ENCODE peak calls at places on chromosomes 16 and 17, in four cellular contexts. C, G, N and T are unnamed samples. For H3K36me3 and H3K27me3, the result is how much of the 10 kb centered on the place peaks cover.

GRCh38 chr17:76953926-76954325 is 85.7 kb downstream of the MGAT5B start:
- DNase-seq in C (no peak), G (no peak), N (no peak), T (no peak)

GRCh38 chr17:58402679-58403078 is 14.7 kb downstream of the RNF43 start:
- DNase-seq in C (peak), G (no peak), N (no peak), T (peak)

GRCh38 chr17:4935650-4936049 is 3.6 kb downstream of the GP1BA start:
- DNase-seq in C (no peak), G (no peak), N (no peak), T (no peak)

GRCh38 chr16:51440096-51440495 is 289.0 kb upstream of the SALL1 start:
- DNase-seq in C (no peak), G (no peak), N (no peak), T (no peak)

GRCh38 chr16:10744370-10745030 is 858 bp downstream of the NUBP1 start:
- DNase-seq in C (peak), G (no peak), N (peak), T (no peak)

GRCh38 chr16:85222151-85222863 is 110.0 kb upstream of the CIBAR2 start:
- DNase-seq in C (no peak), G (no peak), N (no peak), T (peak)

GRCh38 chr16:85187002-85187401 is 74.7 kb upstream of the CIBAR2 start:
- DNase-seq in C (peak), G (peak), N (no peak), T (peak)

GRCh38 chr17:5931611-5932010 is 138.6 kb upstream of the WSCD1 start:
- DNase-seq in C (no peak), G (no peak), N (no peak), T (no peak)

GRCh38 chr16:4521971-4522623 is 16.5 kb downstream of the CDIP1 start:
- DNase-seq in C (no peak), G (peak), N (no peak), T (peak)

GRCh38 chr17:12624221-12624620 is 41.5 kb upstream of the MYOCD start:
- DNase-seq in C (peak), G (no peak), N (no peak), T (no peak)

GRCh38 chr16:64629622-64630021 is 492.2 kb downstream of the CDH11 start:
- DNase-seq in C (peak), G (no peak), N (no peak), T (no peak)

GRCh38 chr17:36949461-36949927 is 740 bp downstream of the AATF start:
- DNase-seq in C (peak), G (no peak), N (no peak), T (peak)

GRCh38 chr16:23962001-23962400 is 126.2 kb downstream of the PRKCB start:
- DNase-seq in C (no peak), G (no peak), N (no peak), T (no peak)

GRCh38 chr17:67245694-67246397 is 850 bp upstream of the HELZ start:
- DNase-seq in C (no peak), G (peak), N (peak), T (peak)

GRCh38 chr17:63988741-63989621 is 9.2 kb upstream of the PRR29 start:
- DNase-seq in C (no peak), G (peak), N (no peak), T (peak)

GRCh38 chr17:63697341-63698286 is 2.3 kb downstream of the LIMD2 start:
- DNase-seq in C (no peak), G (peak), N (peak), T (peak)

GRCh38 chr16:86313631-86314030 is 196.7 kb upstream of the FOXF1 start:
- DNase-seq in C (no peak), G (no peak), N (peak), T (no peak)

GRCh38 chr17:81867123-81867951 is 3.8 kb downstream of the ARHGDIA start:
- DNase-seq in C (no peak), G (no peak), N (peak), T (peak)

GRCh38 chr16:84141143-84141670 is 3.8 kb downstream of the HSDL1 start:
- DNase-seq in C (no peak), G (no peak), N (no peak), T (peak)

GRCh38 chr17:32350662-32351418 is 883 bp downstream of the ZNF207 start:
- DNase-seq in C (peak), G (no peak), N (peak), T (no peak)

GRCh38 chr16:619476-620100 is 11.2 kb upstream of the WFIKKN1 start:
- DNase-seq in C (no peak), G (no peak), N (no peak), T (peak)

GRCh38 chr17:29039764-29040598 is 3.0 kb upstream of the PIPOX start:
- DNase-seq in C (peak), G (no peak), N (no peak), T (no peak)

GRCh38 chr17:77141846-77142449 is 1.2 kb downstream of the SEC14L1 start:
- DNase-seq in C (peak), G (no peak), N (no peak), T (no peak)

GRCh38 chr16:49330562-49331201 is 42.9 kb upstream of the C16orf78 start:
- DNase-seq in C (no peak), G (no peak), N (no peak), T (no peak)

GRCh38 chr17:68182016-68182315 is 65.9 kb upstream of the AMZ2 start:
- DNase-seq in C (no peak), G (no peak), N (peak), T (no peak)

GRCh38 chr16:3825103-3825502 is 55.4 kb downstream of the CREBBP start:
- DNase-seq in C (peak), G (no peak), N (no peak), T (no peak)

GRCh38 chr16:89485701-89486246 is 4.6 kb downstream of the ANKRD11 start:
- DNase-seq in C (no peak), G (no peak), N (no peak), T (no peak)

GRCh38 chr17:64134216-64134970 is 4.4 kb upstream of the ERN1 start:
- DNase-seq in C (no peak), G (no peak), N (no peak), T (no peak)

GRCh38 chr16:725463-726187 is 618 bp downstream of the CCDC78 start:
- DNase-seq in C (no peak), G (no peak), N (no peak), T (no peak)

GRCh38 chr17:49845210-49845782 is 2.6 kb downstream of the TAC4 start:
- DNase-seq in C (no peak), G (peak), N (no peak), T (peak)

GRCh38 chr16:21598676-21599157 is 660 bp upstream of the METTL9 start:
- DNase-seq in C (no peak), G (no peak), N (peak), T (peak)

GRCh38 chr17:82963104-82963950 is 116.1 kb upstream of the METRNL start:
- DNase-seq in C (peak), G (peak), N (peak), T (peak)
- H3K4me3 ChIP-seq in C (peak), G (no peak), N (no peak), T (peak)

DNA sequence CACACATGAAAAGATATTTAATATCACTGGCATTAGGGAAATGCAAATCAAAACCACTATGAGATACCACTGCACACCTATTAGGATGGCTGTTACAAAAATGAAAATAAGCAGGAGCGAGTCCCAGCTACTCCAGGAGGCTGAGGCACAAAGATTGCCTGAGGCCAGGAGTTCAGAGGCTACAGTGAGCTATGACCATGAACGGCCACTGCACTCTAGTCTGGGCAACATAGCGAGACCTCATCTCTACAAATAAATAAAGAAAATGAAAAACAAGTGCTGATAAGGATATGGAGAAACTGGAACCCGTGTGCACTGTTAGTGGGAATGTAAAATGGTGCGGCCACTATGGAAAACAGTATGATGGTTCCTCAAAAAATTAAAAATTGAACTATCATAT is 23.6 kb downstream of the KIFC3 start:
- DNase-seq in C (no peak), G (no peak), N (no peak), T (no peak)
- H3K36me3 ChIP-seq in C (under half), G (under half), N (under half), T (under half)

DNA sequence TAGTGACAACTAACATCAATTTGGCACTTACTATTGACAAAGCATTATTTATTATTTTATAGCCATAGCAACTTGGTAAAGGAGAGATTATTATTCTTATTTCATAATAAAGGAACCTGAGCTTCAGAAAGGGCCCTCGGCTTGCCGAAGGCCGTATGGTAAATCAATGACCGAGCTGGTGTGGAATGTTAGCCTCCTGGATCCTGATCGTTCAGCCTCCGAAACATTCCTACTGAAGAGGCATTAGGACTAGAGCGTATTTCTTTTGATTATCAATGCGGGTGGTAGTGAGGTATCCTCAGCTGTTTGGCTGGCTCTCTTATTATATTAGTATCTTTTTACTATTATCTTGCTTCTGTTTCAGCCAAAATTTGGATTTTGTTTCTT is 199.3 kb upstream of the TBX2 start:
- DNase-seq in C (peak), G (no peak), N (no peak), T (no peak)
- H3K27me3 ChIP-seq in C (under half), G (under half), N (under half), T (under half)

DNA sequence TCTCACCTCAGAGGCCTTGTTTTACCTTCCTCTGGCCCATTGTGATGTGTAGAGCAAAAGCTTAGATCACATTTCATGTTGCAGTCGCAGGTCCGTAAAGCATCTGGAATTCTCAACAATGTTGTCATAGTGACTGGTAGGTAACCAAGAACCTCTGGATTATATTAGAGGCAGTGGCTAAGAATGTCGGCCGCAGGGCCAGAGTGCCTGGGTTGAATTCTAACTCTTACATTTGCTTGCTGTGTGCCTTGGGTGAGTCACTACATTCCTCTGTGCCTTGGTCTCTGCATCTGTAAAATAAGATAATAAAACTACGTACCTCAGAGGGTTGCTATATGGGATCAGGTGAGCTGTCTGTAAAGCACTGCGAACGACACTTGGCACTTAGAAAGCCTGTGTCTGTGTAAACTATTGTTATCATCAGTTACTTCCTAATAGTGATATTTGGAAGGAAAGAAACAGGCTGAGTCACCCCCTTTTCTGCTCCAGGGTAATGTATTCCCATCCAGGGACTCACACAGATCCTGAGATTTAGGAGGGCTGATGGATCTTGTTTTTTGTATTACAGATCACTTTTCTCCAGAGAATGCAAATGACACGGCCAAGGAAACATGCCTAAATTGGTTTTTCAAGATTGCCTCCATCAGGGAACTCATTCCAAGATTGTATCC is 52.2 kb downstream of the VPS35L start:
- DNase-seq in C (peak), G (no peak), N (no peak), T (no peak)
- H3K4me3 ChIP-seq in C (no peak), G (no peak), N (no peak), T (no peak)

GRCh38 chr17:47816111-47816735 is 5.4 kb downstream of the OSBPL7 start:
- DNase-seq in C (no peak), G (no peak), N (no peak), T (no peak)
- H3K36me3 ChIP-seq in C (under half), G (under half), N (under half), T (under half)

DNA sequence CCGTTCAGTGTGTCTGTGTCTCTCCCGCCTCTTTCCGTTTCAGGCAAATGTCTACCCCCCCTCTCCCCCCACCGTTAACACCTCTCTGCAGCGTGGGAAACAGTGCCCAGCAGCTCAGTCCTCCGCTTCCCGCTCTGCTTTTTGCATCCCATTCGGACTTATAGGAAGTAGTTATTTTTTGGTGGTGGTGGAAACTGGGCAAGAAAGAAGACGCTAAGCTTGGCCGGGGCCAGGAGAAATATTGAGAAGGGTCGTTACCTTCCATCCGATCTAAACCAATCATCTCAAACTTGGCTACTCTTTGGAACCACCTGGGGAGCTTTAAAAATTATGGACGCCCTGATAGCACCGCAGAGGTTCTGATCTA is 504 bp upstream of the HLF start:
- DNase-seq in C (no peak), G (no peak), N (peak), T (peak)
- H3K27me3 ChIP-seq in C (half or more), G (under half), N (under half), T (half or more)

GRCh38 chr16:57270221-57271062 is 14.0 kb downstream of the PLLP start:
- DNase-seq in C (no peak), G (no peak), N (peak), T (peak)
- H3K4me3 ChIP-seq in C (no peak), G (no peak), N (no peak), T (no peak)

GRCh38 chr17:42706732-42707131 is 24.4 kb downstream of the CNTNAP1 start:
- DNase-seq in C (no peak), G (no peak), N (no peak), T (no peak)

GRCh38 chr17:42702446-42702845 is 20.1 kb downstream of the CNTNAP1 start:
- DNase-seq in C (no peak), G (no peak), N (no peak), T (no peak)

GRCh38 chr17:42708588-42708987 is 26.3 kb downstream of the CNTNAP1 start:
- DNase-seq in C (no peak), G (no peak), N (no peak), T (no peak)

GRCh38 chr17:42700890-42701289 is 18.6 kb downstream of the CNTNAP1 start:
- DNase-seq in C (no peak), G (no peak), N (no peak), T (no peak)

GRCh38 chr17:42704495-42705494 is 22.5 kb downstream of the CNTNAP1 start:
- DNase-seq in C (no peak), G (no peak), N (no peak), T (no peak)
- H3K36me3 ChIP-seq in C (under half), G (half or more), N (under half), T (under half)

DNA sequence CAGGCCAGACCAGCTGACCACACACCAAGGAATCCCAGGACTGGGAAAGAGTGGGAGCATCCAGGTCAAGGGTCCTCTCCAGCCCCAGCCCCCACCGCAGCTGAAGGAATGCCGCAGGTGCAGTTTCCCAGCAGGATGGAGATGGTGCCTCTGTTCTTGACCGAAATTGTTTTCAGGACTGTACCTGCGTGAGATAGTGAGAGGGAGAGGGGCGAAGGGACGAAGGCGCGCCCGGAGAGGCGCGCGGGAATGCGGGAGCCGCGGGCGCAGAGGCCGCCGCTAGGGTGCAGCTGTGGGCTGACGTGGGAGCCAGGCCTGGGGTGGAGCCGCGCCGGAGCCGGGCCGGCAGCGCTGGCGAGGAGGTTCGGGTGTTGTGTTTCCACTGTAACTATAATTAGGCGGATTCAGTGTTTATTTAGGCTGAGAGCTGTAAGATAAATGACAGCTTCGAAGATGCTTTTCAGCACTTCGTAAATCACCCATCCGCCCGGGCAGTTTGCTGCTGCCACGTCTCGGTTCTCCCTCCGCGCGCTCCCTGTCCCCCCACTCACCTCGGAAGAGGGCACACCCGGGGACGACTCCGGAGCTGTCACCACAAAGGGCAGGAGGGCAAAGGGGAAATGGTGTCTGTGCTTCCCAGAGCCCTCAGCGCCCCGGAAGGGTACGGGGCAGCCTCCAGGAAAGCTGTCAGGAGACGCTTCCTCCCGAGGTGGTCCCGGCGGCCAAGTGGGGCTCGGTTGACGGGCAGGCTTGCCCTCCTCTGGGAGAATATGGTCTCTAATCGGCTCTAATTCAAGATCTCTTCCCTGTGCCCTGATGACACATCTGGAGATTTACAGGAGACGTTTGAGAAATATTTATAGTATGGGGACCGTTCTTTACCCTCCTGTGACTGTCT is 38.2 kb downstream of the HOXB1 start:
- DNase-seq in C (peak), G (peak), N (peak), T (peak)
- H3K27me3 ChIP-seq in C (under half), G (half or more), N (under half), T (under half)